ENCODE peak calls at places on chromosome 1, in five cellular contexts. One of them, this sample, is unnamed.
A peak's percentile ranks its signal among the peaks of the same experiment; 100 is the strongest.

GRCh38 chr1:231016234-231016633 is 23.8 kb downstream of the FAM89A start:
- DNase-seq in fibroblast of pulmonary artery: no peak
- DNase-seq in pancreas: no peak
- DNase-seq in OCI-LY7: no peak
- DNase-seq in astrocyte of the spinal cord: no peak
- DNase-seq in this sample: no peak

GRCh38 chr1:220544901-220545303 is 17.0 kb downstream of the MARK1 start:
- DNase-seq in OCI-LY7: peak; percentile 1
- DNase-seq in pancreas: no peak
- DNase-seq in astrocyte of the spinal cord: no peak
- DNase-seq in fibroblast of pulmonary artery: peak; percentile 25
- DNase-seq in this sample: peak; percentile 26

GRCh38 chr1:14910947-14911721 is 242.4 kb upstream of the TMEM51 start:
- DNase-seq in fibroblast of pulmonary artery: no peak
- DNase-seq in pancreas: peak; percentile 25
- DNase-seq in OCI-LY7: no peak
- DNase-seq in astrocyte of the spinal cord: no peak
- DNase-seq in this sample: peak; percentile 40

GRCh38 chr1:78168306-78168705 is 122.5 kb downstream of the GIPC2 start:
- DNase-seq in OCI-LY7: no peak
- DNase-seq in astrocyte of the spinal cord: no peak
- DNase-seq in pancreas: no peak
- DNase-seq in fibroblast of pulmonary artery: no peak
- DNase-seq in this sample: no peak

GRCh38 chr1:154276797-154277196 is 4.4 kb downstream of the HAX1 start:
- DNase-seq in OCI-LY7: peak; percentile 17
- DNase-seq in astrocyte of the spinal cord: no peak
- DNase-seq in pancreas: no peak
- DNase-seq in fibroblast of pulmonary artery: no peak
- DNase-seq in this sample: no peak

GRCh38 chr1:34115233-34115632 is 49.8 kb downstream of the CSMD2 start:
- DNase-seq in astrocyte of the spinal cord: no peak
- DNase-seq in fibroblast of pulmonary artery: no peak
- DNase-seq in pancreas: no peak
- DNase-seq in OCI-LY7: no peak
- DNase-seq in this sample: no peak

GRCh38 chr1:225460737-225461532 is 33.1 kb upstream of the LBR start:
- DNase-seq in astrocyte of the spinal cord: no peak
- DNase-seq in pancreas: no peak
- DNase-seq in fibroblast of pulmonary artery: no peak
- DNase-seq in OCI-LY7: no peak
- DNase-seq in this sample: no peak

GRCh38 chr1:59979551-59980070 is 53.0 kb upstream of the CYP2J2 start:
- DNase-seq in astrocyte of the spinal cord: no peak
- DNase-seq in OCI-LY7: no peak
- DNase-seq in fibroblast of pulmonary artery: no peak
- DNase-seq in pancreas: no peak
- DNase-seq in this sample: no peak

GRCh38 chr1:230321341-230321740 is 104.8 kb downstream of the PGBD5 start:
- DNase-seq in pancreas: no peak
- DNase-seq in fibroblast of pulmonary artery: no peak
- DNase-seq in astrocyte of the spinal cord: no peak
- DNase-seq in OCI-LY7: no peak
- DNase-seq in this sample: no peak

GRCh38 chr1:167185062-167185461 is 35.6 kb upstream of the POU2F1 start:
- DNase-seq in astrocyte of the spinal cord: no peak
- DNase-seq in fibroblast of pulmonary artery: no peak
- DNase-seq in pancreas: no peak
- DNase-seq in OCI-LY7: no peak
- DNase-seq in this sample: no peak

GRCh38 chr1:159945483-159946241 is at the start of gene IGSF9:
- DNase-seq in OCI-LY7: peak; percentile 58
- DNase-seq in astrocyte of the spinal cord: peak; percentile 80
- DNase-seq in fibroblast of pulmonary artery: peak; percentile 73
- DNase-seq in pancreas: peak; percentile 96
- DNase-seq in this sample: peak; percentile 68

GRCh38 chr1:17419626-17420328 is 19.7 kb downstream of the RCC2 start:
- DNase-seq in astrocyte of the spinal cord: peak; percentile 49
- DNase-seq in fibroblast of pulmonary artery: peak; percentile 57
- DNase-seq in OCI-LY7: peak; percentile 34
- DNase-seq in pancreas: no peak
- DNase-seq in this sample: peak; percentile 56

GRCh38 chr1:160620942-160621632 is 25.8 kb downstream of the SLAMF1 start:
- DNase-seq in fibroblast of pulmonary artery: no peak
- DNase-seq in pancreas: no peak
- DNase-seq in OCI-LY7: no peak
- DNase-seq in astrocyte of the spinal cord: no peak
- DNase-seq in this sample: no peak

DNA sequence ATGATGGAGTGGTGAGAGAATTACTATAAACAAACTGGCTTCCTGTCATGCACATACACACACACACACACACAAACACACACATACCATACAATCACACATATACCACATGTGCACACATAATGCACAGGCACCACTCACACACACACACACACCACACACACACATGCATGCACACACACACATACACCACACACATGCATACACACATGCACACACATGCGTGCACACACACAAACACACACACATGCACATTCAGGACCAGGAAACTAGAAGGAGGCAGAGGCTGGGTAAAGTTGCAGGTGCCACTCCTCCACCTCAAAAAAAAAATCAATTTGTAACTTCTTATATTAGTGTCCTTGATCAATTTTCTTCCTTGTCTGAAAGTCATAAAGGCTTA is 153.0 kb downstream of the ASTN1 start:
- DNase-seq in pancreas: no peak
- DNase-seq in OCI-LY7: no peak
- DNase-seq in fibroblast of pulmonary artery: no peak
- DNase-seq in astrocyte of the spinal cord: no peak
- DNase-seq in this sample: no peak
- H3K4me3 ChIP-seq in pancreas: no peak overlapping the region
- H3K4me3 ChIP-seq in OCI-LY7: no peak overlapping the region
- H3K4me3 ChIP-seq in fibroblast of pulmonary artery: no peak overlapping the region
- H3K4me3 ChIP-seq in astrocyte of the spinal cord: no peak overlapping the region
- H3K4me3 ChIP-seq in this sample: no peak overlapping the region

DNA sequence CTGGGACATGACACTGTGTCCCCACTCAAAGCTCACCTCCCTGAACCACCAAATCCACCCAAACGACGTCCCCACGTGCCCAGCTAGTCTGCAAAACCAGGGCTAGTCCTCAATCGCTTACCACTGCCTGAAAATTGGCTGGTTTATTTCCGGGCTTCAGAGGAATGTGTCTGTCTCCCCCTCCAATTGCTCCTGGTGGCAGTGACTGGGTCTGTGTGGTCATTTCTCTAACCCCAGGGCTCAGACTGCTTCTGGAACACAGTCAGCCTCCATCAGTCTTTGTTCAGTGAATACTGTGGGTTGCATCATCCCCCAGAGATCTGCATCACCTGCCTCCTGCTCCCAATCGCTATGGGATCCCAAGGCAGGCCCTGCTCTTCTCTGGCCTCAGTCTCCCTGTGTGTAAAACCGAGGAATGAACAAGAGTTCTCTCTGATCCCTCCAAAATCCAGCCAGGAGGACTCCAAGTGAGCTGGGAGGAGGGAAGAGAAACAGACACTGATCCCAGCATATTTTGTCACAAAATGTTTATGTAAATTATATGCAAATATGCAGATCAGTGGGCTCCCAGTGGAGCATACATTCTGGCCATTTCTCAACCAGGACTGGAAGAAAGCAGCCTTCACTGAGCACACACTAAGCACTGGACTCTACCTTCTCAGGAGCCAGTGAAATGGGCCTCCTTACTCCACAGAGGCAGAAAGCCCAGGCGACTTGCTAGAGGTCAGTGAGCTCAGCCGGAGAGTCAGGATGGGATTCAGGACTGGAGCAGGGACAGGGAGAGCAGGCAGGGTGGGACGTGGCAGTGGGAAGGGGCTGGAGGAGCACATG is 20.9 kb downstream of the SDC3 start:
- DNase-seq in pancreas: no peak
- DNase-seq in OCI-LY7: no peak
- DNase-seq in astrocyte of the spinal cord: peak; percentile 21
- DNase-seq in fibroblast of pulmonary artery: peak; percentile 31
- DNase-seq in this sample: peak; percentile 45
- TF ChIP-seq CTCF in pancreas: no peak
- TF ChIP-seq CTCF in OCI-LY7: no peak
- TF ChIP-seq CTCF in astrocyte of the spinal cord: no peak
- TF ChIP-seq CTCF in fibroblast of pulmonary artery: no peak
- TF ChIP-seq CTCF in this sample: no peak

GRCh38 chr1:211381481-211382181 is 55.0 kb downstream of the TRAF5 start:
- DNase-seq in fibroblast of pulmonary artery: no peak
- DNase-seq in pancreas: no peak
- DNase-seq in OCI-LY7: no peak
- DNase-seq in astrocyte of the spinal cord: no peak
- DNase-seq in this sample: no peak
- H3K4me3 ChIP-seq in fibroblast of pulmonary artery: no peak overlapping the region
- H3K4me3 ChIP-seq in pancreas: peak overlapping the region; percentile 47
- H3K4me3 ChIP-seq in OCI-LY7: no peak overlapping the region
- H3K4me3 ChIP-seq in astrocyte of the spinal cord: no peak overlapping the region
- H3K4me3 ChIP-seq in this sample: peak overlapping the region; percentile 72

GRCh38 chr1:20110679-20111078 is 8.7 kb downstream of the PLA2G2D start:
- DNase-seq in pancreas: no peak
- DNase-seq in astrocyte of the spinal cord: peak; percentile 47
- DNase-seq in OCI-LY7: no peak
- DNase-seq in fibroblast of pulmonary artery: peak; percentile 92
- DNase-seq in this sample: no peak

GRCh38 chr1:20109223-20109856 is 10.0 kb downstream of the PLA2G2D start:
- DNase-seq in pancreas: no peak
- DNase-seq in OCI-LY7: no peak
- DNase-seq in fibroblast of pulmonary artery: no peak
- DNase-seq in astrocyte of the spinal cord: no peak
- DNase-seq in this sample: no peak

GRCh38 chr1:20107767-20108166 is 11.6 kb downstream of the PLA2G2D start:
- DNase-seq in fibroblast of pulmonary artery: no peak
- DNase-seq in pancreas: no peak
- DNase-seq in OCI-LY7: no peak
- DNase-seq in astrocyte of the spinal cord: no peak
- DNase-seq in this sample: no peak

GRCh38 chr1:20107351-20107750 is 12.0 kb downstream of the PLA2G2D start:
- DNase-seq in astrocyte of the spinal cord: no peak
- DNase-seq in pancreas: no peak
- DNase-seq in fibroblast of pulmonary artery: no peak
- DNase-seq in OCI-LY7: no peak
- DNase-seq in this sample: no peak

GRCh38 chr1:20108724-20109123 is 10.6 kb downstream of the PLA2G2D start:
- DNase-seq in OCI-LY7: no peak
- DNase-seq in astrocyte of the spinal cord: no peak
- DNase-seq in fibroblast of pulmonary artery: no peak
- DNase-seq in pancreas: no peak
- DNase-seq in this sample: no peak
- TF ChIP-seq CTCF in OCI-LY7: no peak
- TF ChIP-seq CTCF in astrocyte of the spinal cord: no peak
- TF ChIP-seq CTCF in fibroblast of pulmonary artery: no peak
- TF ChIP-seq CTCF in pancreas: no peak
- TF ChIP-seq CTCF in this sample: no peak

GRCh38 chr1:76154213-76154956 is 79.8 kb downstream of the ST6GALNAC3 start:
- DNase-seq in OCI-LY7: peak; percentile 88
- DNase-seq in astrocyte of the spinal cord: peak; percentile 78
- DNase-seq in fibroblast of pulmonary artery: peak; percentile 78
- DNase-seq in pancreas: peak; percentile 83
- DNase-seq in this sample: peak; percentile 83
- H3K4me3 ChIP-seq in OCI-LY7: peak overlapping the region; percentile 52
- H3K4me3 ChIP-seq in astrocyte of the spinal cord: peak overlapping the region; percentile 25
- H3K4me3 ChIP-seq in fibroblast of pulmonary artery: peak overlapping the region; percentile 12
- H3K4me3 ChIP-seq in pancreas: no peak overlapping the region
- H3K4me3 ChIP-seq in this sample: peak overlapping the region; percentile 46